ENCODE peak calls at places on chromosome 6, in six cellular contexts. H is MG63, B is cardiac muscle cell, K is left ventricle myocardium inferior, P is bronchial epithelial cell, C is AG09309. O is an unnamed sample.

GRCh38 chr6:24935753-24936152 is at the start of gene RIPOR2:
- DNase-seq in H (no peak), B (peak), K (peak), P (peak), C (no peak), O (no peak)

GRCh38 chr6:134822920-134823430 is 126.9 kb downstream of the ALDH8A1 start:
- DNase-seq in H (peak), B (peak), K (peak), P (peak), C (peak), O (peak)

GRCh38 chr6:151291145-151292055 is 51.6 kb downstream of the AKAP12 start:
- DNase-seq in H (no peak), B (peak), K (peak), P (no peak), C (no peak), O (peak)

GRCh38 chr6:94956910-94957309 is 620.4 kb upstream of the MANEA start:
- DNase-seq in H (no peak), B (no peak), K (no peak), P (no peak), C (no peak), O (no peak)

GRCh38 chr6:129889580-129889979 is 28.5 kb upstream of the TMEM244 start:
- DNase-seq in H (peak), B (no peak), K (no peak), P (peak), C (peak), O (peak)

GRCh38 chr6:11194399-11195274 is 37.8 kb downstream of the NEDD9 start:
- DNase-seq in H (no peak), B (no peak), K (no peak), P (no peak), C (no peak), O (peak)

GRCh38 chr6:125114248-125114858 is 39.2 kb upstream of the TPD52L1 start:
- DNase-seq in H (peak), B (peak), K (no peak), P (peak), C (no peak), O (peak)

GRCh38 chr6:148583631-148584030 is 163.2 kb upstream of the UST start:
- DNase-seq in H (no peak), B (no peak), K (no peak), P (no peak), C (no peak), O (no peak)

GRCh38 chr6:33147807-33148666 is 44.2 kb downstream of the COL11A2 start:
- DNase-seq in H (peak), B (peak), K (no peak), P (peak), C (peak), O (peak)

GRCh38 chr6:123380257-123380656 is 256.5 kb downstream of the TRDN start:
- DNase-seq in H (no peak), B (peak), K (no peak), P (peak), C (no peak), O (peak)

GRCh38 chr6:126071000-126071647 is 84.8 kb downstream of the TRMT11 start:
- DNase-seq in H (no peak), B (no peak), K (no peak), P (no peak), C (no peak), O (no peak)

GRCh38 chr6:67412035-67412434 is 1223.0 kb upstream of the ADGRB3 start:
- DNase-seq in H (no peak), B (no peak), K (no peak), P (no peak), C (no peak), O (no peak)

GRCh38 chr6:103231185-103231584 is 1628.5 kb downstream of the HACE1 start:
- DNase-seq in H (no peak), B (no peak), K (no peak), P (no peak), C (no peak), O (no peak)

GRCh38 chr6:137202078-137202477 is 17.1 kb downstream of the IFNGR1 start:
- DNase-seq in H (no peak), B (peak), K (no peak), P (no peak), C (no peak), O (no peak)

GRCh38 chr6:133917781-133918180 is 28.9 kb downstream of the TCF21 start:
- DNase-seq in H (no peak), B (no peak), K (no peak), P (no peak), C (no peak), O (no peak)

GRCh38 chr6:5435449-5435848 is 174.1 kb downstream of the FARS2 start:
- DNase-seq in H (peak), B (no peak), K (no peak), P (no peak), C (peak), O (peak)

GRCh38 chr6:32168350-32168749 is 4.0 kb downstream of the EGFL8 start:
- DNase-seq in H (no peak), B (no peak), K (no peak), P (no peak), C (no peak), O (no peak)

GRCh38 chr6:1029196-1029595 is 282.7 kb upstream of the FOXQ1 start:
- DNase-seq in H (no peak), B (no peak), K (no peak), P (no peak), C (peak), O (no peak)

GRCh38 chr6:161414800-161415199 is 140.9 kb upstream of the AGPAT4 start:
- DNase-seq in H (no peak), B (no peak), K (no peak), P (no peak), C (no peak), O (no peak)

GRCh38 chr6:50147371-50147770 is 97.6 kb upstream of the DEFB112 start:
- DNase-seq in H (peak), B (no peak), K (no peak), P (peak), C (no peak), O (no peak)

GRCh38 chr6:33075568-33076405 is at the start of gene HLA-DPB1:
- DNase-seq in H (no peak), B (peak), K (no peak), P (peak), C (peak), O (peak)

DNA sequence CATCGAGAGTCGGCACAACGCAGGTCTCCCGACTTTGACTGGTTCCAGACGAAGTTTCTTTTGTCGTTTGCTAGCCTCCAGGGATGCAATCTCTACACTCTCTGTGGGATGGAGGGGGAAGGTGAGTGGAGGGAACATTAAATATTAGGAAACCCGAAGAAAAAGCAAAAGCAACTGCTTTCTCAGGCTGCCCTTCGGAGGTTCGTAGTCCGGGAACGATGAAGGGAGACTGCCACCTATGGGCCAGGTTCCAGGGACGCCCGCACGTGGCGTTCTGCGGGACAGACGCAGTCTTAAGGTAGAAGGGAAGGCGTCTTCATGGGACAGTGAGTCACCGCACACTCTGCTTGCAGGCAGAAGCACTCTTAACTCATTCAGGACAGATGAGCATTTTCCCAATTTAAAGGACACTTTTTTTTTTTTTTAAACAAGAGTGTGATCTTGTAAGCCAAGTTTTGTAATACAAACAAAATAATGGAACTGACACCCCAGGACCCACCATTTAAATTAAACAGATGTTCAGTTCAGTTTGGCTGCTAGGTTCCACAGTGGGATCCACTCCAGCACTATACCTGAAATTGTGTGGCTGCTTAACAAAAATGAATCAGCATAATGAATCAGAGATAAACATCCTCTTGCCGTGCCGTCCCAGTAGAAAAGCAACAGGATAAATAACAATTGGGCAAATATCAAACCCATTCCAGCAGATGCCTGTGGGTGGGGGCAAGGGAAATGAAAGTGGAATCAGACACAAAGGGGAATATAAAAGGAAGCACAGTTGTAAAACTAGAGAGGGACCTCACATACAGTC is 65.8 kb upstream of the ARMC2 start:
- DNase-seq in H (peak), B (peak), K (peak), P (peak), C (peak), O (peak)
- H3K4me3 ChIP-seq in H (peak), B (peak), K (peak), P (peak), C (peak), O (peak)

GRCh38 chr6:101776919-101777350 is 383.4 kb downstream of the GRIK2 start:
- DNase-seq in H (no peak), B (no peak), K (no peak), P (no peak), C (no peak), O (no peak)
- H3K4me3 ChIP-seq in H (no peak), B (no peak), K (no peak), P (no peak), C (no peak), O (no peak)

DNA sequence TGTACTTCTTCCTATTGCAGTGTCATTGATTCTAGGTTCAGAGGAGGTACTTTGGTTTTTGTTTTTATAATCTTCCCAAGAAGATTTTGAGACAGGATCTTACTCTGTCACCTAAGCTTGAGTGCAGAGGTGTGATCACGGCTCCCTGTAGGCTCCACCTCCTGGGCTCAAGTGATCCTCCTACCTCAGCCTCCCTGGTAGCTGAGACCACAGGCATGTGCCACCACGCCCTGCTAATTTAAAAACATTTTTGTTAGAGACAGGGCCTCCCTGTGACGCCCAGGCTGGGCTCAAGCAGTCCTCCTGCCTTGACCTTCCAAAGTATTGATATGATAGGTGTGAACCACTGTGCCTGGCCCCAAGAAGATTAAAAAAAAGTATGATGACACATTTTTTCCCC is 3.4 kb upstream of the SLC17A5 start:
- DNase-seq in H (peak), B (no peak), K (no peak), P (no peak), C (no peak), O (no peak)
- H3K4me3 ChIP-seq in H (no peak), B (no peak), K (no peak), P (no peak), C (no peak), O (no peak)

DNA sequence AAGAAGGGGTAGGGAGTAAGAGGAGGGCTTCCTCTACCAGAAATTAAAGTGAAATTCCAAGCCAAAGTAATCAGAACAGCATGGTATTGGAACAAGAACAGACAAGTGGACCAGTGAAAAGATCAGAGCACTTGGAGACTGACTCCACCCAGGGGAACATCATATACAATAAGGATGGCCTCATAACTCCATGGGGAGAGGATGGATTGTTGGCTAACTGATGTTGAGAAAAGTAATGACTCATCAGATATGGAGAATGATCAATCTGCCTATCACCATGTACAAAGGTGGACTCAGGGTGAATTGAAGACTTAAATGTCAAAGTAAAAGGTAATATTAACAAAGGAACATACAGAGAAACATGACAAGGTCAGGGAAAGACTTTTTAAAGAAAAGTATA is 12.8 kb downstream of the SLC22A3 start:
- DNase-seq in H (no peak), B (no peak), K (no peak), P (peak), C (no peak), O (no peak)
- H3K4me3 ChIP-seq in H (no peak), B (no peak), K (no peak), P (no peak), C (no peak), O (no peak)

DNA sequence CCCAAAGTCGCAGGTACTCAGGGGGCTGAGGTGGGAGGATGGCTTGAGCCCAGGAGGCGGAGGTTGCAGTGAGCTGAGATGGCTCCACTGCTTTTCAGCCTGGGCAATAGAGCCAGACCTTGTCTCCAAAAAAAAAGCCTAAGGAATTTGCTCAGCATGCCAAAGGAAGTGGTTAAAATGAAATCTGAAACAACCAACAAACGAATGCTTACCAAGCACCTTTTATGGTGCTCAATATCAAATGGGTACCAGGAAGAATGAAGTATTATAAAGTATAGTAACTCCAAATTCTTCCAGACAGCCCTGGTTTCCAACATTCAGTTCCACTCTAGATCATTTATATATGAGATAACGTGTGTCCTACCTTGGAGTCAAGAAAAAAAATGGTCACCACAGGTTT is 14.0 kb downstream of the GMDS start:
- DNase-seq in H (no peak), B (no peak), K (no peak), P (peak), C (no peak), O (peak)
- H3K4me3 ChIP-seq in H (no peak), B (no peak), K (no peak), P (no peak), C (no peak), O (no peak)

DNA sequence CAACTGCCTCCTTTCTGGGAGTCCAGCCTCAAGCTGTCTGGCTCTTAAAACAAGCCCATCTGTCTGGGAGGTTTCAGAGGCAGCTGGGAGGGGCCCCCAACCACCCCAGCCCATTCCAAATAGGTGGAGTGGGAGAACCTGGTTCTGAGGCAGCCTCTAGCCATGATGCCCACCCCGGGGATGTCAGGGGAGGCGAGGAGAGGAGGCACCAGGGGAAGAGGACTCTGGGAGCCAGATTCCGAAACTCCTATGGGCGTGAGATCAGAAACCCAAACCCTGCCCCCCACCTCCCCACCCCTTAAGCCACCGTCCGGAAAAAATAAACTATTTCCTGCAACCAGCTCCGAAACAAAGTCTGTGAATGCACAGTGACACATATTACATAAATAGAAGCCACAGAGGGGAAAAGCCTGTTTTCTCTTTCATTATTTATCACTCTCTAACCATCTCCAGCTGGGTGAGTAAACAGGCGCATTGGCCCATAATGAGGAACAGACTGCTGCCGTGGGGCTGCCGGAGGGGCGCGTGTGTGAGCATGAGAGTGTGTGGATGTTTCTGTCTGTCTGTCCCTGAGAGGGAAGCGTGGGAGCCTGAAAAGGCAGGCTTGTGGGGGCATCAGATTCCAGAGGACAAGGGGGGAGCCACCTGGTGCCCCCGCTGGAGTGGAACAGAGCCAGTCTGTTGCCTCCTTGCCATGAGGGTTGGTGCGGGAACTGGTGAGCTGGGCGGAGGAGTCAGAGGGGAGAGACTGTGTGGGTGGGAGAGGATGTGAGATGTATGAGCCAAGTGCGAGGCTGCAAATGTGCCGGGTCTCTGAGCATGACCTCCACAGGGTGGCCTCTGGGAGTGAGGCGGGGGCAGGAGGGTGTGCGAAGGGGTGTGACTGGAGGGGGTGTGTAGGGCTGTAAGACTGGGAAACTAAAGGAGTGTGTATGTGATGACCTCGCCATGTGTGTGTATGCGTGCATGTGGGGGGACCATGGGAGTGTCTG is 14.3 kb upstream of the FOXP4 start:
- DNase-seq in H (peak), B (no peak), K (no peak), P (no peak), C (peak), O (peak)
- H3K4me3 ChIP-seq in H (no peak), B (no peak), K (no peak), P (no peak), C (no peak), O (no peak)